ENCODE peak calls at places on chromosomes 7 and 10, in five cellular contexts. V is K562, X is A549, I is HepG2, L is upper lobe of left lung. M is an unnamed sample.

GRCh38 chr10:35642793-35643114 is 658 bp upstream of the FZD8 start:
- ATAC-seq in X (no peak), I (no peak), L (peak; percentile 0), V (no peak), M (no peak)

GRCh38 chr7:151179287-151179860 is 7.7 kb downstream of the ASB10 start:
- ATAC-seq in I (no peak), V (peak; percentile 12), X (peak; percentile 10), L (no peak), M (no peak)

GRCh38 chr7:135166338-135166989 is 4.0 kb downstream of the CYREN start:
- ATAC-seq in V (no peak), L (no peak), I (no peak), X (no peak), M (no peak)

GRCh38 chr7:41628926-41629325 is 74.0 kb downstream of the INHBA start:
- ATAC-seq in X (no peak), L (no peak), I (no peak), V (no peak), M (no peak)

GRCh38 chr7:29564455-29565185 is 985 bp downstream of the PRR15 start:
- ATAC-seq in I (peak; percentile 62), V (no peak), L (peak; percentile 79), X (peak; percentile 63), M (peak; percentile 70)

GRCh38 chr10:132939957-132940790 is 2.2 kb downstream of the CFAP46 start:
- ATAC-seq in L (peak; percentile 53), X (peak; percentile 81), V (peak; percentile 93), I (peak; percentile 30), M (no peak)

GRCh38 chr10:133405844-133406527 is 12.0 kb downstream of the MTG1 start:
- ATAC-seq in V (no peak), X (no peak), L (no peak), I (no peak), M (no peak)

GRCh38 chr10:76911184-76911583 is 726.4 kb downstream of the KCNMA1 start:
- ATAC-seq in L (no peak), X (no peak), I (no peak), V (no peak), M (no peak)

GRCh38 chr7:40162516-40162915 is 27.7 kb downstream of the SUGCT start:
- ATAC-seq in L (no peak), X (no peak), V (no peak), I (no peak), M (no peak)

GRCh38 chr10:3248526-3249255 is 76.1 kb upstream of the PITRM1 start:
- ATAC-seq in V (peak; percentile 66), I (no peak), X (peak; percentile 94), L (peak; percentile 97), M (peak; percentile 88)

GRCh38 chr10:71664585-71664984 is 55.0 kb downstream of the C10orf105 start:
- ATAC-seq in V (no peak), L (no peak), I (no peak), X (no peak), M (no peak)

GRCh38 chr10:71663311-71663710 is 56.3 kb downstream of the C10orf105 start:
- ATAC-seq in I (no peak), V (peak; percentile 10), X (peak; percentile 78), L (peak; percentile 36), M (no peak)

GRCh38 chr10:71665456-71665855 is 54.1 kb downstream of the C10orf105 start:
- ATAC-seq in X (no peak), I (no peak), L (no peak), V (no peak), M (no peak)

GRCh38 chr10:71667374-71667750 is 52.2 kb downstream of the C10orf105 start:
- ATAC-seq in X (no peak), I (no peak), L (no peak), V (no peak), M (no peak)

DNA sequence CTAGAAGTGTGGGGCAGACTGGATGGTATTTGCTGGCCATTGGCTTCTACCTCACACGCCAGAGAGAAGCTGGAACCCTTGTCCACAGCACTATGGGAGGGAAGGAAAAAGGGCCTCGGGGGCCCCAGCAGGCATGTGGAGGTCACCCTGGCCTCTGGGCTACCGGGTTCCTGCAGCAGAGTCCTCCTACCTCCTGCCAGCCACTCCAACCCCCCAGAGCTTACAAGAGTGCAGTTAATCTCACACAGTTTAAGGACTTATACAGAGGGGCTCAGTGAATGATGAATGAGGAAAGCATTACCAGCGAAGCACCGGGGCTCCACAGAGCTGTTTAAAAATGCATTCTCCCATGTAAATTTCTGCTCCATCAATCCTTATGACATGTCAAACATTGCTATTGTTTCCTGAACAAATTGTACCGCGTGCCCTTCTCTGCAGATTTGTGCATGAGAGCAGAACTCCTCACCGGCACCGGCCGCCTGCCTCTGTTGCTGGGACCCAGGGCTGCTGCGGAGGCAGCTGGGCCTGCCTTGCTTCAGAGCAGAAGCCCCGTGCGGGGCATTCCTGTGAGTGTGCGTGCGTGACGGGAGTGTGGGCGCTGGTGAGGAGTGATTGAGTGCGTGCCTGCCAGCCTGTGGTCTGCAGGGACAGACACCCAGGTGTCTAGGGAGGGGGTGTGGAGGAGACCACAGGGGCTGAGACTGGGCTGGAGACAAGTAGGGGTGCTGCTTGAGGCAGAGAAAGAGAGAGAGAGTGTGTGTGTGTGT is 52.8 kb downstream of the C10orf105 start:
- ATAC-seq in V (no peak), L (no peak), I (no peak), X (no peak), M (peak; percentile 48)
- TF ChIP-seq EP300 in V (no peak), L (no peak), I (no peak), X (no peak), M (no peak)

GRCh38 chr7:112933598-112933997 is 143.4 kb upstream of the TMEM168 start:
- ATAC-seq in X (no peak), L (no peak), I (no peak), V (no peak), M (no peak)
- H3K4me3 ChIP-seq in X (no peak overlapping the region), L (no peak overlapping the region), I (no peak overlapping the region), V (no peak overlapping the region), M (no peak overlapping the region)

GRCh38 chr10:17001961-17002749 is 127.5 kb downstream of the CUBN start:
- ATAC-seq in V (no peak), L (peak; percentile 87), X (no peak), I (no peak), M (peak; percentile 77)

GRCh38 chr10:17003151-17003550 is 126.5 kb downstream of the CUBN start:
- ATAC-seq in I (no peak), X (no peak), L (peak; percentile 81), V (peak; percentile 98), M (no peak)

GRCh38 chr10:16996530-16996964 is 133.1 kb downstream of the CUBN start:
- ATAC-seq in L (no peak), V (peak; percentile 52), X (no peak), I (no peak), M (no peak)

GRCh38 chr10:17001297-17001744 is 128.3 kb downstream of the CUBN start:
- ATAC-seq in V (no peak), I (no peak), X (no peak), L (peak; percentile 39), M (peak; percentile 32)

DNA sequence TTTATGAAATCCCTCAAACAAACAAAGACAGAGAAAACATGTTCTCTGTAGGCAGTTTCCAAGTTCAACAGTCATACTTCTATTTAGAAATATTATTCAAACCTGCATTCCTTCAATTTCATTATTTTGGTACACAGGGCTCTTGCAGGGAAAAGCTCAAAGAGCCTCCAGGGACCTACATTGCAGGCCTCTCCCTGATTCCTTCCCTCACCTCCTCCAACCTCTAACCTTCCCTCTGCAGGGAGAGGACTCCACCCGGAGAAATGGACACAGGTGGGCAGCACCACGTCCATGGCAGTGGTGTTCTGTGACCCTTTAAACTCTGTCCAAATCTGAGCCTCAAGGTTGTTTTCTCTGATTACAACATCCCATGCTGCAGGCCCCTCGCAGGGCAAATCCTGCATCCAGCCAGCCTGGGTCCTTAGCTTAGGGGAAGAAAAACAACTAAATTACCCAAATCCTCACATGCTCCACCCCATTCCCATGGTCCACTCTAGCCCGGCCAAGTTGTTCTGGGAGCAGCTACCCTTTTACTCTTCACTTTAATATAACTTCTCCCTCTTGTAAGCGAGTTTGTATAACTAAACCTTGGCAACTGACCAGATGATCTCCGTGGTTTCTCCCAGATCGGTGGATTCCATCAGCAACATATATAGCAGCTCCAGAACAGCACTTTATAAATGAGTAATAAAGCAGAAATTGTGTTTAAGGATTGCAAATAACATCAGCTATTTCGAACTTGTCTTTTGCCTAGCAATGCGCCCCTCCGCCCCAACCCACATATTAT is 129.8 kb downstream of the CUBN start:
- ATAC-seq in V (no peak), I (no peak), X (no peak), L (no peak), M (peak; percentile 60)
- TF ChIP-seq EP300 in V (no peak), I (no peak), X (no peak), L (no peak), M (no peak)

GRCh38 chr10:75904499-75905283 is 473.3 kb downstream of the LRMDA start:
- ATAC-seq in I (no peak), V (no peak), L (no peak), X (no peak), M (no peak)
- H3K4me3 ChIP-seq in I (no peak overlapping the region), V (no peak overlapping the region), L (no peak overlapping the region), X (no peak overlapping the region), M (no peak overlapping the region)

GRCh38 chr7:125927556-125927955 is 997.9 kb upstream of the POT1 start:
- ATAC-seq in L (no peak), X (no peak), I (no peak), V (no peak), M (no peak)
- TF ChIP-seq EP300 in L (no peak), X (no peak), I (no peak), V (no peak), M (no peak)

GRCh38 chr10:75398238-75398629 is 3.3 kb downstream of the ZNF503 start:
- ATAC-seq in L (no peak), X (no peak), V (no peak), I (no peak), M (no peak)
- H3K4me3 ChIP-seq in L (peak overlapping the region; percentile 94), X (no peak overlapping the region), V (no peak overlapping the region), I (peak overlapping the region; percentile 100), M (peak overlapping the region; percentile 62)